ENCODE peak calls at places on chromosomes 3 and 15, in eight cellular contexts. One of them, this sample, is unnamed.

GRCh38 chr3:61564405-61565059 is 3.2 kb downstream of the PTPRG start:
- DNase-seq in sigmoid colon: peak; percentile 92
- DNase-seq in breast epithelium: peak; percentile 61
- DNase-seq in prostate gland: peak; percentile 74
- DNase-seq in stomach: peak; percentile 66
- DNase-seq in HL-60: no peak
- DNase-seq in transverse colon: peak; percentile 85
- DNase-seq in GM12891: peak; percentile 57
- DNase-seq in this sample: peak; percentile 6

GRCh38 chr15:90955911-90956310 is 1.2 kb downstream of the RCCD1 start:
- DNase-seq in sigmoid colon: no peak
- DNase-seq in breast epithelium: no peak
- DNase-seq in prostate gland: no peak
- DNase-seq in stomach: peak; percentile 66
- DNase-seq in HL-60: no peak
- DNase-seq in transverse colon: peak; percentile 63
- DNase-seq in GM12891: no peak
- DNase-seq in this sample: peak; percentile 41

GRCh38 chr15:89802231-89802928 is 12.3 kb downstream of the ANPEP start:
- DNase-seq in sigmoid colon: no peak
- DNase-seq in breast epithelium: no peak
- DNase-seq in prostate gland: no peak
- DNase-seq in stomach: no peak
- DNase-seq in HL-60: no peak
- DNase-seq in transverse colon: no peak
- DNase-seq in GM12891: no peak
- DNase-seq in this sample: peak; percentile 44

GRCh38 chr3:187040637-187041361 is 98.5 kb downstream of the RPL39L start:
- DNase-seq in sigmoid colon: no peak
- DNase-seq in breast epithelium: no peak
- DNase-seq in prostate gland: no peak
- DNase-seq in stomach: no peak
- DNase-seq in HL-60: no peak
- DNase-seq in transverse colon: no peak
- DNase-seq in GM12891: no peak
- DNase-seq in this sample: no peak

GRCh38 chr15:31459011-31459748 is 132.5 kb downstream of the KLF13 start:
- DNase-seq in sigmoid colon: no peak
- DNase-seq in breast epithelium: no peak
- DNase-seq in prostate gland: no peak
- DNase-seq in stomach: peak; percentile 26
- DNase-seq in HL-60: no peak
- DNase-seq in transverse colon: peak; percentile 63
- DNase-seq in GM12891: no peak
- DNase-seq in this sample: no peak

GRCh38 chr3:185837409-185837808 is 12.6 kb upstream of the IGF2BP2 start:
- DNase-seq in sigmoid colon: no peak
- DNase-seq in breast epithelium: no peak
- DNase-seq in prostate gland: no peak
- DNase-seq in stomach: no peak
- DNase-seq in HL-60: no peak
- DNase-seq in transverse colon: no peak
- DNase-seq in GM12891: no peak
- DNase-seq in this sample: no peak

GRCh38 chr3:173733029-173733652 is 335.6 kb downstream of the NLGN1 start:
- DNase-seq in sigmoid colon: no peak
- DNase-seq in breast epithelium: no peak
- DNase-seq in prostate gland: no peak
- DNase-seq in stomach: no peak
- DNase-seq in HL-60: no peak
- DNase-seq in transverse colon: no peak
- DNase-seq in GM12891: no peak
- DNase-seq in this sample: no peak

GRCh38 chr15:45586990-45587860 is at the start of gene BLOC1S6:
- DNase-seq in sigmoid colon: peak; percentile 95
- DNase-seq in breast epithelium: peak; percentile 75
- DNase-seq in prostate gland: peak; percentile 81
- DNase-seq in stomach: peak; percentile 90
- DNase-seq in HL-60: peak; percentile 89
- DNase-seq in transverse colon: peak; percentile 91
- DNase-seq in GM12891: peak; percentile 67
- DNase-seq in this sample: peak; percentile 96

GRCh38 chr15:42175671-42176070 is 19.2 kb upstream of the PLA2G4F start:
- DNase-seq in sigmoid colon: no peak
- DNase-seq in breast epithelium: no peak
- DNase-seq in prostate gland: no peak
- DNase-seq in stomach: no peak
- DNase-seq in HL-60: no peak
- DNase-seq in transverse colon: no peak
- DNase-seq in GM12891: no peak
- DNase-seq in this sample: no peak

GRCh38 chr3:71521940-71522876 is 61.3 kb downstream of the FOXP1 start:
- DNase-seq in sigmoid colon: no peak
- DNase-seq in breast epithelium: no peak
- DNase-seq in prostate gland: no peak
- DNase-seq in stomach: no peak
- DNase-seq in HL-60: no peak
- DNase-seq in transverse colon: no peak
- DNase-seq in GM12891: no peak
- DNase-seq in this sample: no peak

GRCh38 chr3:37996785-37997301 is 6.3 kb downstream of the VILL start:
- DNase-seq in sigmoid colon: peak; percentile 87
- DNase-seq in breast epithelium: peak; percentile 70
- DNase-seq in prostate gland: peak; percentile 71
- DNase-seq in stomach: peak; percentile 87
- DNase-seq in HL-60: peak; percentile 82
- DNase-seq in transverse colon: peak; percentile 91
- DNase-seq in GM12891: peak; percentile 63
- DNase-seq in this sample: peak; percentile 95

GRCh38 chr15:60390231-60390630 is 7.6 kb downstream of the ANXA2 start:
- DNase-seq in sigmoid colon: no peak
- DNase-seq in breast epithelium: no peak
- DNase-seq in prostate gland: no peak
- DNase-seq in stomach: no peak
- DNase-seq in HL-60: no peak
- DNase-seq in transverse colon: no peak
- DNase-seq in GM12891: no peak
- DNase-seq in this sample: no peak

GRCh38 chr3:177041021-177041729 is 156.1 kb downstream of the TBL1XR1 start:
- DNase-seq in sigmoid colon: peak; percentile 84
- DNase-seq in breast epithelium: no peak
- DNase-seq in prostate gland: peak; percentile 30
- DNase-seq in stomach: no peak
- DNase-seq in HL-60: no peak
- DNase-seq in transverse colon: no peak
- DNase-seq in GM12891: no peak
- DNase-seq in this sample: no peak

GRCh38 chr3:33942483-33943150 is 144.2 kb downstream of the PDCD6IP start:
- DNase-seq in sigmoid colon: no peak
- DNase-seq in breast epithelium: no peak
- DNase-seq in prostate gland: no peak
- DNase-seq in stomach: no peak
- DNase-seq in HL-60: no peak
- DNase-seq in transverse colon: no peak
- DNase-seq in GM12891: no peak
- DNase-seq in this sample: peak; percentile 74

GRCh38 chr3:124741027-124741426 is 10.8 kb downstream of the UMPS start:
- DNase-seq in sigmoid colon: no peak
- DNase-seq in breast epithelium: no peak
- DNase-seq in prostate gland: no peak
- DNase-seq in stomach: no peak
- DNase-seq in HL-60: no peak
- DNase-seq in transverse colon: no peak
- DNase-seq in GM12891: no peak
- DNase-seq in this sample: no peak

GRCh38 chr3:188064831-188065493 is 89.0 kb upstream of the LPP start:
- DNase-seq in sigmoid colon: no peak
- DNase-seq in breast epithelium: no peak
- DNase-seq in prostate gland: peak; percentile 76
- DNase-seq in stomach: peak; percentile 83
- DNase-seq in HL-60: no peak
- DNase-seq in transverse colon: no peak
- DNase-seq in GM12891: no peak
- DNase-seq in this sample: no peak

GRCh38 chr3:170359178-170359704 is 1.7 kb downstream of the SKIL start:
- DNase-seq in sigmoid colon: no peak
- DNase-seq in breast epithelium: no peak
- DNase-seq in prostate gland: no peak
- DNase-seq in stomach: no peak
- DNase-seq in HL-60: no peak
- DNase-seq in transverse colon: no peak
- DNase-seq in GM12891: no peak
- DNase-seq in this sample: no peak

GRCh38 chr3:170363471-170363994 is 6.0 kb downstream of the SKIL start:
- DNase-seq in sigmoid colon: no peak
- DNase-seq in breast epithelium: no peak
- DNase-seq in prostate gland: no peak
- DNase-seq in stomach: no peak
- DNase-seq in HL-60: no peak
- DNase-seq in transverse colon: no peak
- DNase-seq in GM12891: no peak
- DNase-seq in this sample: no peak

GRCh38 chr3:170360476-170360875 is 3.0 kb downstream of the SKIL start:
- DNase-seq in sigmoid colon: no peak
- DNase-seq in breast epithelium: no peak
- DNase-seq in prostate gland: no peak
- DNase-seq in stomach: no peak
- DNase-seq in HL-60: no peak
- DNase-seq in transverse colon: no peak
- DNase-seq in GM12891: no peak
- DNase-seq in this sample: no peak

GRCh38 chr3:170361711-170362110 is 4.2 kb downstream of the SKIL start:
- DNase-seq in sigmoid colon: no peak
- DNase-seq in breast epithelium: no peak
- DNase-seq in prostate gland: no peak
- DNase-seq in stomach: no peak
- DNase-seq in HL-60: no peak
- DNase-seq in transverse colon: no peak
- DNase-seq in GM12891: no peak
- DNase-seq in this sample: peak; percentile 68

DNA sequence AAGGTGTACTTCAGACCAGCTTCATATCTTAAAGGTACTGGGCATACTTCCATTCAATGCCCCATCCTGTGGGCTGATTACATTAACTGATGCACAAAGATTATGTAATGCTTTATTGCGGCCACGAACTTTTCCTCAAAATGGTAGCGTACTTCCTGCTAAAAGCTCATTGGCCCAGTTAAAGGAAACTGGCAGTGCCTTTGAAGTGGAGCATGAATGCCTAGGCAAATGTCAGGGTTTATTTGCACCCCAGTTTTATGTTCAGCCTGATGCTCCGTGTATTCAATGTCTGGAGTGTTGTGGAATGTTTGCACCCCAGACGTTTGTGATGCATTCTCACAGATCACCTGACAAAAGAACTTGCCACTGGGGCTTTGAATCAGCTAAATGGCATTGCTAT is 3.4 kb downstream of the SKIL start:
- DNase-seq in sigmoid colon: no peak
- DNase-seq in breast epithelium: no peak
- DNase-seq in prostate gland: no peak
- DNase-seq in stomach: no peak
- DNase-seq in HL-60: no peak
- DNase-seq in transverse colon: no peak
- DNase-seq in GM12891: no peak
- DNase-seq in this sample: no peak
- TF ChIP-seq POLR2AphosphoS5 in sigmoid colon: no peak
- TF ChIP-seq POLR2AphosphoS5 in breast epithelium: no peak
- TF ChIP-seq POLR2AphosphoS5 in prostate gland: no peak
- TF ChIP-seq POLR2AphosphoS5 in stomach: no peak
- TF ChIP-seq POLR2AphosphoS5 in HL-60: no peak
- TF ChIP-seq POLR2AphosphoS5 in transverse colon: no peak
- TF ChIP-seq POLR2AphosphoS5 in GM12891: no peak
- TF ChIP-seq POLR2AphosphoS5 in this sample: no peak

DNA sequence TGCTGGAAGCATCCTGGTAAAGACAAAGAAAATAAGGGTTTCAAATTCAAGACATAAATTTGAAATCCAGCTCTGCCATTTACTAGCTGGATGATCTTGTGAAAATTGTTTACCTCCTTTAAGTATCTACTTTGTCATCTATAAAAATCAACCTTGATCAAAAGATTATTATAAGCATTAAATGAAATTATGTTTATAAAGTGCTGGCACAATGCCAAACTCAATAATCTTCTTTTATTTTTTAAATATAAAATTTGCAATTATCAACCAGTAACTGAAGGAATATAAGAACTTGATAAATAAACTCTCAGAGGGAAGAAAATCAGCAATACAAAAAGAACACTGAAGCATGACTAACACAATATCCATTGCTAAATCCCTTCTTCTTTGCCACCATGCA is 25.8 kb downstream of the C3orf33 start:
- DNase-seq in sigmoid colon: no peak
- DNase-seq in breast epithelium: no peak
- DNase-seq in prostate gland: no peak
- DNase-seq in stomach: no peak
- DNase-seq in HL-60: no peak
- DNase-seq in transverse colon: no peak
- DNase-seq in GM12891: no peak
- DNase-seq in this sample: no peak
- TF ChIP-seq POLR2AphosphoS5 in sigmoid colon: no peak
- TF ChIP-seq POLR2AphosphoS5 in breast epithelium: no peak
- TF ChIP-seq POLR2AphosphoS5 in prostate gland: no peak
- TF ChIP-seq POLR2AphosphoS5 in stomach: no peak
- TF ChIP-seq POLR2AphosphoS5 in HL-60: no peak
- TF ChIP-seq POLR2AphosphoS5 in transverse colon: no peak
- TF ChIP-seq POLR2AphosphoS5 in GM12891: no peak
- TF ChIP-seq POLR2AphosphoS5 in this sample: no peak

DNA sequence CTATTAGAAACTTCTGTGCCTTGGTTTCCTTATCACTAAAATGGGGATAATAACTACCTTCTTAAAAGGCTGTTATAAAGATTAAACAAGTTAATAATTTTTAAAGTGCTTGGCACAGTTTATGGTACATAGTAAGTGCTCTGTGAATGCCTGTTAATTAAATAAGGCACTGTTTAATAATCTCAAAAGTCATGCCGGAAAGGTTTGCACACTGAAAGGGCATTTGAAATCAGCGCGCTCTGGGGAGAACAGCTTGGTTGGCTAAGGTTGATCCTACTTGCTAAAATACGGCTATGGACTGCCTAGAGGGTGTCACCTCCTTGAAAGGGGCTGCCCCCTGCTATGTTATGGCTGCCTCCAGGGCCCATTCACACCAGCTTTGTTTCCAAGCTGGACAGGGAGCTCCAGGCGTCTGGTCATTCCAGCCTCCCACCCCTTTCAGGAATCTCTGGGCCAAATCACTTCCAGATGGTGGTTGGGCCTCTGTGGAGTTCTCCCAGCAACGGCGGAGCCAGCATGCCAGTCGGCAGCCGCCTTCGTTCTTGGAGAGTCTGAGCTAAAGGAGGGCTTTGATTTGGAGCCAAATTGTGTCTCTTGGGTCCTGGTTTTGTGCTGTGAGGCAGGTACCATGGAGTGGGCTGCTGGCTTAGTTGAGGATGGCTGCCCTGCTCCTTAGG is 5.9 kb downstream of the FLNB start:
- DNase-seq in sigmoid colon: peak; percentile 80
- DNase-seq in breast epithelium: no peak
- DNase-seq in prostate gland: no peak
- DNase-seq in stomach: peak; percentile 39
- DNase-seq in HL-60: no peak
- DNase-seq in transverse colon: peak; percentile 30
- DNase-seq in GM12891: no peak
- DNase-seq in this sample: no peak
- TF ChIP-seq POLR2AphosphoS5 in sigmoid colon: peak; percentile 25
- TF ChIP-seq POLR2AphosphoS5 in breast epithelium: peak; percentile 50
- TF ChIP-seq POLR2AphosphoS5 in prostate gland: peak; percentile 28
- TF ChIP-seq POLR2AphosphoS5 in stomach: no peak
- TF ChIP-seq POLR2AphosphoS5 in HL-60: no peak
- TF ChIP-seq POLR2AphosphoS5 in transverse colon: no peak
- TF ChIP-seq POLR2AphosphoS5 in GM12891: no peak
- TF ChIP-seq POLR2AphosphoS5 in this sample: no peak

GRCh38 chr3:16841906-16842709 is 42.6 kb upstream of the PLCL2 start:
- DNase-seq in sigmoid colon: peak; percentile 71
- DNase-seq in breast epithelium: no peak
- DNase-seq in prostate gland: peak; percentile 18
- DNase-seq in stomach: peak; percentile 64
- DNase-seq in HL-60: peak; percentile 70
- DNase-seq in transverse colon: peak; percentile 68
- DNase-seq in GM12891: peak; percentile 14
- DNase-seq in this sample: no peak
- TF ChIP-seq POLR2AphosphoS5 in sigmoid colon: no peak
- TF ChIP-seq POLR2AphosphoS5 in breast epithelium: no peak
- TF ChIP-seq POLR2AphosphoS5 in prostate gland: no peak
- TF ChIP-seq POLR2AphosphoS5 in stomach: peak; percentile 17
- TF ChIP-seq POLR2AphosphoS5 in HL-60: peak; percentile 54
- TF ChIP-seq POLR2AphosphoS5 in transverse colon: no peak
- TF ChIP-seq POLR2AphosphoS5 in GM12891: no peak
- TF ChIP-seq POLR2AphosphoS5 in this sample: no peak

This sample was measured in K562.